ENCODE peak calls at places on chromosomes 13 and 19, in nine cellular contexts. One of them, this sample, is unnamed.

GRCh38 chr19:49106648-49107135 is 7.5 kb upstream of the LIN7B start:
- DNase-seq in GM12865: peak
- DNase-seq in activated T-cell treated with anti-CD3 and anti-CD28 coated beads, Interleukin-2, amount 50 U/mL, for 72 hours: peak
- DNase-seq in OCI-LY7: peak
- DNase-seq in HEK293T: no peak
- DNase-seq in CD4-positive, alpha-beta memory T cell: peak
- DNase-seq in endodermal cell: peak
- DNase-seq in stimulated activated CD4-positive, alpha-beta T cell treated with anti-CD3 and anti-CD28 coated beads, TNF-alpha, amount 100 ng/mL, for 4 hours: peak
- DNase-seq in stomach: peak
- DNase-seq in this sample: peak

GRCh38 chr19:13633109-13633508 is 126.8 kb upstream of the CACNA1A start:
- DNase-seq in OCI-LY7: no peak
- DNase-seq in endodermal cell: no peak
- DNase-seq in GM12865: no peak
- DNase-seq in HEK293T: peak
- DNase-seq in activated T-cell treated with anti-CD3 and anti-CD28 coated beads, Interleukin-2, amount 50 U/mL, for 72 hours: no peak
- DNase-seq in stimulated activated CD4-positive, alpha-beta T cell treated with anti-CD3 and anti-CD28 coated beads, TNF-alpha, amount 100 ng/mL, for 4 hours: no peak
- DNase-seq in CD4-positive, alpha-beta memory T cell: no peak
- DNase-seq in stomach: peak
- DNase-seq in this sample: no peak

GRCh38 chr13:32174366-32174765 is 140.8 kb downstream of the ZAR1L start:
- DNase-seq in endodermal cell: no peak
- DNase-seq in activated T-cell treated with anti-CD3 and anti-CD28 coated beads, Interleukin-2, amount 50 U/mL, for 72 hours: no peak
- DNase-seq in OCI-LY7: no peak
- DNase-seq in CD4-positive, alpha-beta memory T cell: no peak
- DNase-seq in GM12865: no peak
- DNase-seq in HEK293T: no peak
- DNase-seq in stomach: no peak
- DNase-seq in stimulated activated CD4-positive, alpha-beta T cell treated with anti-CD3 and anti-CD28 coated beads, TNF-alpha, amount 100 ng/mL, for 4 hours: no peak
- DNase-seq in this sample: no peak

GRCh38 chr19:30086916-30087315 is 144.9 kb downstream of the URI1 start:
- DNase-seq in stomach: no peak
- DNase-seq in CD4-positive, alpha-beta memory T cell: no peak
- DNase-seq in HEK293T: no peak
- DNase-seq in OCI-LY7: no peak
- DNase-seq in GM12865: no peak
- DNase-seq in stimulated activated CD4-positive, alpha-beta T cell treated with anti-CD3 and anti-CD28 coated beads, TNF-alpha, amount 100 ng/mL, for 4 hours: no peak
- DNase-seq in activated T-cell treated with anti-CD3 and anti-CD28 coated beads, Interleukin-2, amount 50 U/mL, for 72 hours: no peak
- DNase-seq in endodermal cell: no peak
- DNase-seq in this sample: no peak

GRCh38 chr13:26837997-26838396 is 77.4 kb upstream of the GPR12 start:
- DNase-seq in endodermal cell: no peak
- DNase-seq in HEK293T: no peak
- DNase-seq in activated T-cell treated with anti-CD3 and anti-CD28 coated beads, Interleukin-2, amount 50 U/mL, for 72 hours: no peak
- DNase-seq in OCI-LY7: no peak
- DNase-seq in GM12865: no peak
- DNase-seq in stomach: no peak
- DNase-seq in stimulated activated CD4-positive, alpha-beta T cell treated with anti-CD3 and anti-CD28 coated beads, TNF-alpha, amount 100 ng/mL, for 4 hours: no peak
- DNase-seq in CD4-positive, alpha-beta memory T cell: no peak
- DNase-seq in this sample: no peak

GRCh38 chr13:44174769-44175425 is 198.7 kb upstream of the SERP2 start:
- DNase-seq in stomach: peak
- DNase-seq in CD4-positive, alpha-beta memory T cell: no peak
- DNase-seq in activated T-cell treated with anti-CD3 and anti-CD28 coated beads, Interleukin-2, amount 50 U/mL, for 72 hours: no peak
- DNase-seq in stimulated activated CD4-positive, alpha-beta T cell treated with anti-CD3 and anti-CD28 coated beads, TNF-alpha, amount 100 ng/mL, for 4 hours: no peak
- DNase-seq in GM12865: peak
- DNase-seq in HEK293T: no peak
- DNase-seq in OCI-LY7: no peak
- DNase-seq in endodermal cell: peak
- DNase-seq in this sample: no peak

GRCh38 chr19:19461671-19462622 is 53.4 kb downstream of the TSSK6 start:
- DNase-seq in OCI-LY7: no peak
- DNase-seq in HEK293T: no peak
- DNase-seq in endodermal cell: peak
- DNase-seq in GM12865: no peak
- DNase-seq in activated T-cell treated with anti-CD3 and anti-CD28 coated beads, Interleukin-2, amount 50 U/mL, for 72 hours: no peak
- DNase-seq in stimulated activated CD4-positive, alpha-beta T cell treated with anti-CD3 and anti-CD28 coated beads, TNF-alpha, amount 100 ng/mL, for 4 hours: no peak
- DNase-seq in CD4-positive, alpha-beta memory T cell: no peak
- DNase-seq in stomach: peak
- DNase-seq in this sample: no peak

GRCh38 chr13:46756977-46757376 is 40.0 kb downstream of the ESD start:
- DNase-seq in endodermal cell: no peak
- DNase-seq in GM12865: no peak
- DNase-seq in stomach: no peak
- DNase-seq in CD4-positive, alpha-beta memory T cell: no peak
- DNase-seq in stimulated activated CD4-positive, alpha-beta T cell treated with anti-CD3 and anti-CD28 coated beads, TNF-alpha, amount 100 ng/mL, for 4 hours: no peak
- DNase-seq in activated T-cell treated with anti-CD3 and anti-CD28 coated beads, Interleukin-2, amount 50 U/mL, for 72 hours: no peak
- DNase-seq in HEK293T: no peak
- DNase-seq in OCI-LY7: no peak
- DNase-seq in this sample: no peak

GRCh38 chr13:37109080-37109678 is 3.7 kb upstream of the CSNK1A1L start:
- DNase-seq in stomach: no peak
- DNase-seq in stimulated activated CD4-positive, alpha-beta T cell treated with anti-CD3 and anti-CD28 coated beads, TNF-alpha, amount 100 ng/mL, for 4 hours: no peak
- DNase-seq in CD4-positive, alpha-beta memory T cell: no peak
- DNase-seq in activated T-cell treated with anti-CD3 and anti-CD28 coated beads, Interleukin-2, amount 50 U/mL, for 72 hours: no peak
- DNase-seq in GM12865: peak
- DNase-seq in OCI-LY7: peak
- DNase-seq in endodermal cell: no peak
- DNase-seq in HEK293T: peak
- DNase-seq in this sample: no peak

This sample was measured in activated CD4-positive, alpha-beta T cell treated with anti-CD3 and anti-CD28 coated beads, Interleukin-2, amount 50 U/mL, for 24 hours.